ENCODE peak calls at places on chromosomes 16 and 17, in six cellular contexts. R is HCT116, T is chondrocyte, H is EL, Q is AG09309, P is suprapubic skin. A is an unnamed sample.

GRCh38 chr17:2421315-2422147 is 20.7 kb upstream of the MNT start:
- DNase-seq in R (no peak), T (no peak), H (no peak), Q (no peak), P (no peak), A (no peak)

GRCh38 chr17:28579526-28579925 is 2.8 kb upstream of the ALDOC start:
- DNase-seq in R (no peak), T (no peak), H (no peak), Q (no peak), P (no peak), A (no peak)

GRCh38 chr17:4307179-4307930 is 43.6 kb upstream of the ANKFY1 start:
- DNase-seq in R (no peak), T (no peak), H (no peak), Q (no peak), P (no peak), A (no peak)

GRCh38 chr16:3945751-3946603 is 65.5 kb upstream of the CREBBP start:
- DNase-seq in R (peak; percentile 33), T (peak; percentile 91), H (peak; percentile 99), Q (peak; percentile 96), P (peak; percentile 20), A (no peak)

GRCh38 chr16:30561212-30561816 is 3.1 kb upstream of the ZNF764 start:
- DNase-seq in R (no peak), T (no peak), H (no peak), Q (no peak), P (no peak), A (no peak)

GRCh38 chr16:82776466-82777146 is 149.8 kb downstream of the CDH13 start:
- DNase-seq in R (no peak), T (no peak), H (no peak), Q (no peak), P (no peak), A (no peak)

GRCh38 chr16:77387075-77387474 is 47.8 kb downstream of the ADAMTS18 start:
- DNase-seq in R (no peak), T (no peak), H (no peak), Q (no peak), P (no peak), A (peak; percentile 74)

GRCh38 chr17:41680426-41681040 is 8.2 kb upstream of the EIF1 start:
- DNase-seq in R (no peak), T (no peak), H (no peak), Q (no peak), P (no peak), A (no peak)

GRCh38 chr16:67259705-67260104 is 10.9 kb downstream of the SLC9A5 start:
- DNase-seq in R (no peak), T (peak; percentile 83), H (no peak), Q (no peak), P (peak; percentile 40), A (no peak)

GRCh38 chr16:54879681-54880080 is 51.0 kb upstream of the IRX5 start:
- DNase-seq in R (no peak), T (no peak), H (peak; percentile 4), Q (no peak), P (no peak), A (no peak)

GRCh38 chr17:33562792-33563191 is 269.7 kb upstream of the ASIC2 start:
- DNase-seq in R (no peak), T (no peak), H (no peak), Q (no peak), P (no peak), A (no peak)

GRCh38 chr16:72262711-72263110 is 90.8 kb upstream of the PMFBP1 start:
- DNase-seq in R (no peak), T (no peak), H (no peak), Q (no peak), P (no peak), A (no peak)

GRCh38 chr17:78192616-78193015 is 5.5 kb downstream of the AFMID start:
- DNase-seq in R (no peak), T (no peak), H (no peak), Q (no peak), P (no peak), A (no peak)

GRCh38 chr17:33640629-33641028 is 347.5 kb upstream of the ASIC2 start:
- DNase-seq in R (no peak), T (no peak), H (no peak), Q (no peak), P (no peak), A (no peak)

GRCh38 chr17:80195671-80196529 is 24.2 kb downstream of the SGSH start:
- DNase-seq in R (no peak), T (no peak), H (peak; percentile 25), Q (no peak), P (no peak), A (peak; percentile 19)

GRCh38 chr16:67945392-67945933 is 1.5 kb upstream of the LCAT start:
- DNase-seq in R (no peak), T (no peak), H (no peak), Q (no peak), P (no peak), A (no peak)

GRCh38 chr17:19237389-19238166 is 412 bp downstream of the EPN2 start:
- DNase-seq in R (no peak), T (no peak), H (peak; percentile 52), Q (no peak), P (peak; percentile 80), A (peak; percentile 57)

GRCh38 chr17:78357177-78357586 is 2.7 kb downstream of the SOCS3 start:
- DNase-seq in R (no peak), T (no peak), H (peak; percentile 94), Q (no peak), P (peak; percentile 74), A (no peak)

GRCh38 chr17:45782889-45783592 is 1.1 kb upstream of the CRHR1 start:
- DNase-seq in R (no peak), T (no peak), H (no peak), Q (no peak), P (no peak), A (peak; percentile 84)

GRCh38 chr17:27944546-27945332 is 51.6 kb upstream of the LYRM9 start:
- DNase-seq in R (no peak), T (no peak), H (no peak), Q (no peak), P (no peak), A (peak; percentile 63)

GRCh38 chr17:731943-732787 is at the start of gene TLCD3A:
- DNase-seq in R (no peak), T (no peak), H (peak; percentile 72), Q (no peak), P (peak; percentile 77), A (no peak)

GRCh38 chr17:32323784-32324590 is 18.0 kb downstream of the C17orf75 start:
- DNase-seq in R (no peak), T (no peak), H (peak; percentile 34), Q (no peak), P (no peak), A (no peak)

GRCh38 chr17:82665226-82665625 is 17.0 kb upstream of the WDR45B start:
- DNase-seq in R (no peak), T (peak; percentile 2), H (no peak), Q (no peak), P (no peak), A (no peak)

GRCh38 chr17:3965123-3965800 is 1.0 kb upstream of the ATP2A3 start:
- DNase-seq in R (peak; percentile 22), T (no peak), H (peak; percentile 61), Q (no peak), P (no peak), A (peak; percentile 81)

GRCh38 chr16:14669776-14670175 is 24.3 kb downstream of the PLA2G10 start:
- DNase-seq in R (no peak), T (no peak), H (no peak), Q (no peak), P (no peak), A (no peak)

GRCh38 chr17:63039899-63040602 is 74.0 kb downstream of the TANC2 start:
- DNase-seq in R (peak; percentile 37), T (no peak), H (peak; percentile 62), Q (no peak), P (no peak), A (no peak)

GRCh38 chr16:75305364-75306101 is 54.1 kb upstream of the BCAR1 start:
- DNase-seq in R (peak; percentile 100), T (no peak), H (peak; percentile 100), Q (peak; percentile 100), P (peak; percentile 93), A (no peak)

GRCh38 chr17:29559640-29560039 is 7.2 kb downstream of the ABHD15 start:
- DNase-seq in R (no peak), T (no peak), H (no peak), Q (no peak), P (peak; percentile 44), A (no peak)

GRCh38 chr17:29039764-29040598 is 3.0 kb upstream of the PIPOX start:
- DNase-seq in R (no peak), T (no peak), H (peak; percentile 77), Q (peak; percentile 87), P (no peak), A (no peak)

GRCh38 chr16:67406628-67407027 is 9.6 kb downstream of the ZDHHC1 start:
- DNase-seq in R (no peak), T (no peak), H (peak; percentile 85), Q (peak; percentile 55), P (no peak), A (no peak)

GRCh38 chr17:40130352-40131042 is 8.7 kb downstream of the MSL1 start:
- DNase-seq in R (no peak), T (no peak), H (no peak), Q (no peak), P (no peak), A (no peak)

GRCh38 chr17:16379654-16380053 is 1.2 kb upstream of the UBB start:
- DNase-seq in R (no peak), T (peak; percentile 33), H (no peak), Q (no peak), P (no peak), A (no peak)